ENCODE peak calls at places on chromosome 10, in six cellular contexts. Y is NCI-H1092 treated with DMSO at 0.1 percent for 48 hours, D is cardiac muscle cell, Q is GDM1, E is ovary, U is AG08395. B is an unnamed sample.

GRCh38 chr10:122461729-122462532 is 578 bp downstream of the HTRA1 start:
- DNase-seq in Y (peak; percentile 5), D (no peak), Q (no peak), E (peak; percentile 52), U (peak; percentile 9), B (no peak)

GRCh38 chr10:17781856-17782255 is 27.3 kb upstream of the MRC1 start:
- DNase-seq in Y (no peak), D (no peak), Q (no peak), E (no peak), U (no peak), B (no peak)

GRCh38 chr10:96541921-96542320 is 28.2 kb upstream of the TLL2 start:
- DNase-seq in Y (no peak), D (no peak), Q (no peak), E (no peak), U (no peak), B (no peak)

GRCh38 chr10:22988581-22989360 is 60.9 kb downstream of the ARMC3 start:
- DNase-seq in Y (peak; percentile 58), D (peak; percentile 76), Q (peak; percentile 24), E (peak; percentile 40), U (peak; percentile 50), B (peak; percentile 41)

GRCh38 chr10:132465889-132466519 is 69.0 kb downstream of the PWWP2B start:
- DNase-seq in Y (no peak), D (no peak), Q (no peak), E (no peak), U (no peak), B (no peak)

GRCh38 chr10:27759483-27760281 is 14.1 kb upstream of the MKX start:
- DNase-seq in Y (no peak), D (no peak), Q (no peak), E (no peak), U (no peak), B (no peak)

GRCh38 chr10:91150631-91151030 is 69.8 kb upstream of the PCGF5 start:
- DNase-seq in Y (no peak), D (no peak), Q (no peak), E (no peak), U (no peak), B (no peak)

GRCh38 chr10:2214035-2214434 is 476.7 kb upstream of the ADARB2 start:
- DNase-seq in Y (no peak), D (peak; percentile 1), Q (no peak), E (no peak), U (no peak), B (peak; percentile 68)

GRCh38 chr10:10438335-10439123 is 579.1 kb upstream of the CELF2 start:
- DNase-seq in Y (no peak), D (peak; percentile 21), Q (no peak), E (no peak), U (no peak), B (no peak)

GRCh38 chr10:73889014-73889413 is 14.7 kb upstream of the CAMK2G start:
- DNase-seq in Y (no peak), D (peak; percentile 40), Q (peak; percentile 65), E (no peak), U (peak; percentile 81), B (peak; percentile 72)

GRCh38 chr10:49164587-49165188 is 23.5 kb downstream of the TMEM273 start:
- DNase-seq in Y (peak; percentile 11), D (peak; percentile 59), Q (peak; percentile 33), E (peak; percentile 45), U (no peak), B (no peak)

GRCh38 chr10:131475803-131476202 is 164.3 kb upstream of the TCERG1L start:
- DNase-seq in Y (no peak), D (no peak), Q (no peak), E (no peak), U (no peak), B (no peak)

GRCh38 chr10:84264611-84265141 is 19.8 kb downstream of the RGR start:
- DNase-seq in Y (peak; percentile 59), D (peak; percentile 67), Q (peak; percentile 41), E (peak; percentile 62), U (peak; percentile 77), B (peak; percentile 54)

GRCh38 chr10:84766923-84767322 is 438.5 kb downstream of the CCSER2 start:
- DNase-seq in Y (no peak), D (no peak), Q (no peak), E (no peak), U (no peak), B (no peak)

GRCh38 chr10:42149722-42150427 is 488.5 kb downstream of the ZNF33B start:
- DNase-seq in Y (no peak), D (no peak), Q (no peak), E (no peak), U (peak; percentile 0), B (no peak)

GRCh38 chr10:102641398-102641797 is 2.9 kb upstream of the TRIM8 start:
- DNase-seq in Y (no peak), D (no peak), Q (no peak), E (no peak), U (no peak), B (no peak)

GRCh38 chr10:125117941-125118630 is 42.3 kb downstream of the CTBP2 start:
- DNase-seq in Y (no peak), D (peak; percentile 27), Q (no peak), E (peak; percentile 75), U (peak; percentile 22), B (no peak)

GRCh38 chr10:51162002-51162401 is 87.7 kb downstream of the PRKG1 start:
- DNase-seq in Y (no peak), D (peak; percentile 83), Q (no peak), E (peak; percentile 33), U (no peak), B (no peak)

GRCh38 chr10:30781571-30782542 is 152.3 kb upstream of the LYZL2 start:
- DNase-seq in Y (no peak), D (no peak), Q (no peak), E (no peak), U (no peak), B (no peak)

GRCh38 chr10:115939101-115939815 is 333.7 kb downstream of the GFRA1 start:
- DNase-seq in Y (no peak), D (no peak), Q (no peak), E (no peak), U (no peak), B (no peak)

GRCh38 chr10:116848032-116848911 is 1.0 kb upstream of the ENO4 start:
- DNase-seq in Y (no peak), D (no peak), Q (no peak), E (no peak), U (no peak), B (no peak)

GRCh38 chr10:113485801-113486200 is 67.1 kb upstream of the HABP2 start:
- DNase-seq in Y (no peak), D (no peak), Q (no peak), E (no peak), U (no peak), B (no peak)

GRCh38 chr10:71272122-71272771 is 46.8 kb upstream of the SLC29A3 start:
- DNase-seq in Y (no peak), D (peak; percentile 83), Q (no peak), E (no peak), U (peak; percentile 78), B (peak; percentile 69)

GRCh38 chr10:125023862-125024495 is 82.1 kb downstream of the ZRANB1 start:
- DNase-seq in Y (peak; percentile 89), D (no peak), Q (no peak), E (peak; percentile 82), U (peak; percentile 49), B (no peak)

GRCh38 chr10:77505431-77506334 is 131.9 kb downstream of the KCNMA1 start:
- DNase-seq in Y (no peak), D (peak; percentile 73), Q (no peak), E (no peak), U (peak; percentile 88), B (no peak)

B was measured in NCI-H460.